ENCODE peak calls at places on chromosome X, in four cellular contexts. P, D, V and T are unnamed samples.

GRCh38 chrX:56232221-56233082 is at the start of gene KLF8:
- DNase-seq in P (no peak), V (no peak), D (peak; percentile 50), T (peak; percentile 35)

GRCh38 chrX:7068939-7069367 is 78.6 kb upstream of the STS start:
- DNase-seq in D (peak; percentile 54), V (no peak), P (no peak), T (no peak)

GRCh38 chrX:10926404-10926803 is 184.7 kb upstream of the HCCS start:
- DNase-seq in D (no peak), P (peak; percentile 5), V (no peak), T (no peak)

GRCh38 chrX:23398570-23398969 is 63.9 kb downstream of the PTCHD1 start:
- DNase-seq in P (no peak), D (no peak), V (no peak), T (no peak)

GRCh38 chrX:67720344-67720743 is 176.5 kb downstream of the AR start:
- DNase-seq in P (no peak), D (no peak), V (no peak), T (no peak)

GRCh38 chrX:49272426-49272825 is 2.8 kb downstream of the PPP1R3F start:
- DNase-seq in V (no peak), P (no peak), D (no peak), T (no peak)

GRCh38 chrX:4239650-4240540 is 526.4 kb upstream of the PRKX start:
- DNase-seq in V (no peak), D (no peak), P (no peak), T (no peak)

GRCh38 chrX:49243166-49243565 is 7.9 kb downstream of the CCDC22 start:
- DNase-seq in D (no peak), P (no peak), V (no peak), T (no peak)

GRCh38 chrX:138847930-138848329 is 136.4 kb upstream of the FGF13 start:
- DNase-seq in D (no peak), P (no peak), V (no peak), T (no peak)

GRCh38 chrX:37802028-37802427 is 22.2 kb downstream of the CYBB start:
- DNase-seq in D (no peak), V (no peak), P (no peak), T (no peak)

GRCh38 chrX:153816821-153817220 is 13.5 kb downstream of the PDZD4 start:
- DNase-seq in V (no peak), P (no peak), D (no peak), T (peak; percentile 60)

GRCh38 chrX:18173494-18174180 is 47.0 kb downstream of the BEND2 start:
- DNase-seq in D (no peak), V (no peak), P (no peak), T (peak; percentile 68)

GRCh38 chrX:51336584-51336983 is 4.0 kb downstream of the NUDT10 start:
- DNase-seq in P (peak; percentile 13), V (no peak), D (peak; percentile 10), T (peak; percentile 17)

GRCh38 chrX:119503484-119503861 is 35.2 kb downstream of the SLC25A5 start:
- DNase-seq in P (peak; percentile 22), V (no peak), D (no peak), T (no peak)

GRCh38 chrX:1341531-1342179 is 5.1 kb downstream of the IL3RA start:
- DNase-seq in V (no peak), P (no peak), D (no peak), T (no peak)

GRCh38 chrX:134239016-134239415 is 2.0 kb downstream of the CCDC160 start:
- DNase-seq in V (no peak), D (no peak), P (no peak), T (no peak)

GRCh38 chrX:123215397-123216089 is 31.5 kb downstream of the GRIA3 start:
- DNase-seq in V (no peak), P (no peak), D (no peak), T (no peak)

GRCh38 chrX:137587151-137587550 is 21.2 kb downstream of the ZIC3 start:
- DNase-seq in V (no peak), D (no peak), P (no peak), T (no peak)

GRCh38 chrX:128396601-128397000 is 344.4 kb upstream of the ACTRT1 start:
- DNase-seq in P (no peak), V (no peak), D (no peak), T (no peak)

DNA sequence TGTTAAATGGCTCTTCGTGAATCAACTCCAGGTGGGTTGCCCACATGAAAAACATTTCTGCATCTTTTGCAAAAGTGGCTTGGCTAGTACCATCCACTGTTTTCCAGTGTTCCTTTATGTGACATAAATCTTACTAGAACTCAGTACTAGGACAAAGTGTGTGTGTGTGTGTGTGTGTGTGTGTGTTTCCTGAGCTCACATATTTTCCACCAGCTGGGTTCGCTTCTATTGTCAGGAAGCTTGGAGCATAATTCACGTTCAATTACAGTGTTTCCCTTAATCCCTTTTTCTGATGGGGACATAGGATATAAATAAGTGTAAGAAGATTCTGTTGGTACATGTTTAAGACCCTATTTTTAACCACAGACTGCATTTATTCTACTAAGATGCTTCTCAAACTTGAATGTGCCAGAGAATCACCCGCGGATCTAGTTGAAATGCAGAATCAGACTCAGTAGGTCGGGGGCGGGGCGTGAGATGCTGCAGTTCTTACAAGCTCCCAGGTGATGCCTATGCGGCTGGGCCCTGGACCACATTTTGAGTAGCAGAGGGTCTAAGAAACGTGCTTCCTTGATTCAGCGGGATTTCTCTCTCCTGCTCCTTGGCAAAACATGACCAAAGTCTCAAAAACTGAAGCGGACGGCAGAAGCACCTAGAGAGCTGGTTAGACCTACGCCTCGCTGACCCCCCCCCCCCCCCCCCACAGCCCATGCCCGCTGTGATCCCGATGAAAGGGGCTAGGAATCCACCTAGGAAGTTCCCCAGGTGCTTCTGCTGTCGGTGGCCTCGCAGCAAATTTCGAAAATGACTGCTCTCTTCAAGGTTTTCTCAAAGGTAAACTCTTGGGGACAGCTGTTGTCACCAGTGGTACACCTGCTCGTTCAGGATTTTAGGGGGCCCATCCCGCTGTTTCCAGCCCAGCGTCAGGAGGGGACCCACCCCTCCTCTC is 823 bp downstream of the CD99L2 start:
- DNase-seq in V (no peak), P (no peak), D (peak; percentile 47), T (peak; percentile 41)
- TF ChIP-seq ETV6 in V (no peak), P (no peak), D (no peak), T (no peak)

GRCh38 chrX:109840585-109840984 is 107.5 kb upstream of the ACSL4 start:
- DNase-seq in P (peak; percentile 17), V (no peak), D (no peak), T (peak; percentile 82)

GRCh38 chrX:109842611-109843010 is 109.6 kb upstream of the ACSL4 start:
- DNase-seq in V (no peak), P (no peak), D (no peak), T (no peak)

GRCh38 chrX:109841257-109841656 is 108.2 kb upstream of the ACSL4 start:
- DNase-seq in V (no peak), P (no peak), D (no peak), T (no peak)

GRCh38 chrX:109843963-109844751 is 111.1 kb upstream of the ACSL4 start:
- DNase-seq in P (no peak), D (no peak), V (no peak), T (no peak)

GRCh38 chrX:109841869-109842579 is 109.0 kb upstream of the ACSL4 start:
- DNase-seq in V (no peak), D (no peak), P (no peak), T (peak; percentile 20)
- TF ChIP-seq ATF3 in V (no peak), D (no peak), P (no peak), T (no peak)

GRCh38 chrX:109732319-109732779 is 708 bp downstream of the ACSL4 start:
- DNase-seq in P (no peak), D (no peak), V (no peak), T (peak; percentile 25)

GRCh38 chrX:109733658-109734022 is 583 bp upstream of the ACSL4 start:
- DNase-seq in D (no peak), V (no peak), P (no peak), T (no peak)

GRCh38 chrX:109735241-109735744 is 2.2 kb upstream of the ACSL4 start:
- DNase-seq in V (no peak), P (no peak), D (no peak), T (no peak)

GRCh38 chrX:109732780-109733657 is at the start of gene ACSL4:
- DNase-seq in D (peak; percentile 82), P (peak; percentile 63), V (no peak), T (peak; percentile 91)
- TF ChIP-seq ETV6 in D (no peak), P (no peak), V (no peak), T (no peak)

GRCh38 chrX:15816886-15817285 is 26.6 kb downstream of the ZRSR2 start:
- DNase-seq in P (no peak), V (peak; percentile 9), D (no peak), T (no peak)
- TF ChIP-seq ATF3 in P (no peak), V (no peak), D (no peak), T (no peak)

GRCh38 chrX:104347860-104348259 is 93.1 kb upstream of the ESX1 start:
- DNase-seq in V (no peak), P (no peak), D (no peak), T (no peak)

GRCh38 chrX:104342065-104342464 is 87.3 kb upstream of the ESX1 start:
- DNase-seq in P (no peak), V (no peak), D (no peak), T (no peak)

DNA sequence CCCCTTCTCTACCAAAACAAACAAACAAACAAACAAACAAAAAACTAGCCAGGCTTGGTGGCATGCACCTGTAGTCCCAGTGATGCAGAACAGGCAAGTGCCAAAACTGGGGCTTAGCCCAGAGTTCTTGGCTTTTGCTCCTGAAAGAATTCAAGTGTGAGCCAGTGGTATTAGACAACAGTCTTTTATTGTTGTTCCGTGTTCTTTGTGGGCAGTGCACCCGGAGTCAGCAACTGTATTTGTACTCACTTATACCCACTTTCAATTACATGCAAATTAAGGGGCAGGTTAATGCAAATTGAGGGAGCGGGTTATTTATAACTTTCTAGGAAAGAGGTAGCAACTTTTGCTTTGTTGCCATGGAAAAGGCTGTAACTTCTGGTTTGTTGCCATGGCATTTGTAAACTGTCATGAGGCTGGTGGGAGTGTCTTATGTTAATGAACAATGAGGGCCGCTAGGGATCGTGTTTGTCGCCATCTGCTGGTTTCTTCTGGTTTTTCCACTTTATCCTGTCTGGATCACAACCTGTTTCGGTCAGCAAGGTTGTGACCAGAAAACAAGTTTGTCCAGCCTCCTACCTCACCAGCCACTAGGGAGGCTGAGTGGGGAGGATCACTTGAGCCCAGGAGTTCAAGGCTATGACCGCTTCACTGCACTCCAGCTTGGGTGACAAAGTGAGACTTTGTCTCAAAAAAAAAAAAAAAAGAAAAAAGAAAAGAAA is 88.8 kb upstream of the ESX1 start:
- DNase-seq in D (peak; percentile 59), P (peak; percentile 49), V (peak; percentile 7), T (peak; percentile 25)
- TF ChIP-seq ETV6 in D (no peak), P (no peak), V (no peak), T (no peak)